ENCODE peak calls at places on chromosomes 2 and 18, in seven cellular contexts. One of them, this sample, is unnamed.

GRCh38 chr2:723761-724160 is 46.6 kb upstream of the TMEM18 start:
- DNase-seq in left ventricle myocardium inferior: no peak
- DNase-seq in right cardiac atrium: no peak
- DNase-seq in PC-9: no peak
- DNase-seq in upper lobe of right lung: no peak
- DNase-seq in tibial artery: no peak
- DNase-seq in GM23338: no peak
- DNase-seq in this sample: no peak

GRCh38 chr18:68772268-68772667 is 25.6 kb upstream of the CCDC102B start:
- DNase-seq in left ventricle myocardium inferior: no peak
- DNase-seq in right cardiac atrium: no peak
- DNase-seq in PC-9: no peak
- DNase-seq in upper lobe of right lung: no peak
- DNase-seq in tibial artery: no peak
- DNase-seq in GM23338: no peak
- DNase-seq in this sample: no peak

GRCh38 chr2:69469784-69470183 is 32.5 kb upstream of the NFU1 start:
- DNase-seq in left ventricle myocardium inferior: no peak
- DNase-seq in right cardiac atrium: no peak
- DNase-seq in PC-9: no peak
- DNase-seq in upper lobe of right lung: no peak
- DNase-seq in tibial artery: no peak
- DNase-seq in GM23338: no peak
- DNase-seq in this sample: no peak

GRCh38 chr2:172734711-172735645 is 667 bp upstream of the RAPGEF4 start:
- DNase-seq in left ventricle myocardium inferior: no peak
- DNase-seq in right cardiac atrium: peak
- DNase-seq in PC-9: no peak
- DNase-seq in upper lobe of right lung: no peak
- DNase-seq in tibial artery: no peak
- DNase-seq in GM23338: peak
- DNase-seq in this sample: no peak

GRCh38 chr2:14994721-14995120 is 362.2 kb downstream of the LRATD1 start:
- DNase-seq in left ventricle myocardium inferior: no peak
- DNase-seq in right cardiac atrium: no peak
- DNase-seq in PC-9: no peak
- DNase-seq in upper lobe of right lung: no peak
- DNase-seq in tibial artery: no peak
- DNase-seq in GM23338: no peak
- DNase-seq in this sample: no peak

GRCh38 chr2:231356474-231356849 is 39.0 kb upstream of the B3GNT7 start:
- DNase-seq in left ventricle myocardium inferior: no peak
- DNase-seq in right cardiac atrium: no peak
- DNase-seq in PC-9: no peak
- DNase-seq in upper lobe of right lung: no peak
- DNase-seq in tibial artery: no peak
- DNase-seq in GM23338: no peak
- DNase-seq in this sample: no peak

GRCh38 chr2:241964133-241964532 is 94.6 kb downstream of the RTP5 start:
- DNase-seq in left ventricle myocardium inferior: no peak
- DNase-seq in right cardiac atrium: no peak
- DNase-seq in PC-9: no peak
- DNase-seq in upper lobe of right lung: no peak
- DNase-seq in tibial artery: peak
- DNase-seq in GM23338: no peak
- DNase-seq in this sample: no peak

GRCh38 chr18:9469700-9470099 is 5.6 kb upstream of the RALBP1 start:
- DNase-seq in left ventricle myocardium inferior: no peak
- DNase-seq in right cardiac atrium: no peak
- DNase-seq in PC-9: no peak
- DNase-seq in upper lobe of right lung: no peak
- DNase-seq in tibial artery: no peak
- DNase-seq in GM23338: no peak
- DNase-seq in this sample: no peak

GRCh38 chr2:119004602-119005001 is 62.6 kb downstream of the MARCO start:
- DNase-seq in left ventricle myocardium inferior: no peak
- DNase-seq in right cardiac atrium: no peak
- DNase-seq in PC-9: no peak
- DNase-seq in upper lobe of right lung: no peak
- DNase-seq in tibial artery: no peak
- DNase-seq in GM23338: no peak
- DNase-seq in this sample: no peak

GRCh38 chr18:61541673-61542072 is 208.4 kb downstream of the CDH20 start:
- DNase-seq in left ventricle myocardium inferior: no peak
- DNase-seq in right cardiac atrium: no peak
- DNase-seq in PC-9: no peak
- DNase-seq in upper lobe of right lung: no peak
- DNase-seq in tibial artery: no peak
- DNase-seq in GM23338: no peak
- DNase-seq in this sample: no peak

GRCh38 chr2:219272351-219272750 is 6.8 kb upstream of the DNAJB2 start:
- DNase-seq in left ventricle myocardium inferior: no peak
- DNase-seq in right cardiac atrium: no peak
- DNase-seq in PC-9: no peak
- DNase-seq in upper lobe of right lung: peak
- DNase-seq in tibial artery: no peak
- DNase-seq in GM23338: no peak
- DNase-seq in this sample: no peak

GRCh38 chr18:48007381-48007780 is 76.9 kb upstream of the SMAD2 start:
- DNase-seq in left ventricle myocardium inferior: no peak
- DNase-seq in right cardiac atrium: no peak
- DNase-seq in PC-9: no peak
- DNase-seq in upper lobe of right lung: no peak
- DNase-seq in tibial artery: peak
- DNase-seq in GM23338: no peak
- DNase-seq in this sample: peak

GRCh38 chr18:48010264-48010663 is 79.8 kb upstream of the SMAD2 start:
- DNase-seq in left ventricle myocardium inferior: no peak
- DNase-seq in right cardiac atrium: no peak
- DNase-seq in PC-9: no peak
- DNase-seq in upper lobe of right lung: no peak
- DNase-seq in tibial artery: peak
- DNase-seq in GM23338: no peak
- DNase-seq in this sample: no peak

GRCh38 chr18:48009116-48009825 is 78.8 kb upstream of the SMAD2 start:
- DNase-seq in left ventricle myocardium inferior: no peak
- DNase-seq in right cardiac atrium: no peak
- DNase-seq in PC-9: no peak
- DNase-seq in upper lobe of right lung: no peak
- DNase-seq in tibial artery: peak
- DNase-seq in GM23338: no peak
- DNase-seq in this sample: no peak

GRCh38 chr18:48006415-48007175 is 76.1 kb upstream of the SMAD2 start:
- DNase-seq in left ventricle myocardium inferior: no peak
- DNase-seq in right cardiac atrium: no peak
- DNase-seq in PC-9: no peak
- DNase-seq in upper lobe of right lung: no peak
- DNase-seq in tibial artery: peak
- DNase-seq in GM23338: no peak
- DNase-seq in this sample: peak

GRCh38 chr18:48007955-48008701 is 77.7 kb upstream of the SMAD2 start:
- DNase-seq in left ventricle myocardium inferior: peak
- DNase-seq in right cardiac atrium: peak
- DNase-seq in PC-9: peak
- DNase-seq in upper lobe of right lung: peak
- DNase-seq in tibial artery: peak
- DNase-seq in GM23338: peak
- DNase-seq in this sample: peak
- H3K4me3 ChIP-seq in left ventricle myocardium inferior: peak
- H3K4me3 ChIP-seq in right cardiac atrium: peak
- H3K4me3 ChIP-seq in PC-9: peak
- H3K4me3 ChIP-seq in upper lobe of right lung: peak
- H3K4me3 ChIP-seq in tibial artery: peak
- H3K4me3 ChIP-seq in GM23338: peak
- H3K4me3 ChIP-seq in this sample: peak

DNA sequence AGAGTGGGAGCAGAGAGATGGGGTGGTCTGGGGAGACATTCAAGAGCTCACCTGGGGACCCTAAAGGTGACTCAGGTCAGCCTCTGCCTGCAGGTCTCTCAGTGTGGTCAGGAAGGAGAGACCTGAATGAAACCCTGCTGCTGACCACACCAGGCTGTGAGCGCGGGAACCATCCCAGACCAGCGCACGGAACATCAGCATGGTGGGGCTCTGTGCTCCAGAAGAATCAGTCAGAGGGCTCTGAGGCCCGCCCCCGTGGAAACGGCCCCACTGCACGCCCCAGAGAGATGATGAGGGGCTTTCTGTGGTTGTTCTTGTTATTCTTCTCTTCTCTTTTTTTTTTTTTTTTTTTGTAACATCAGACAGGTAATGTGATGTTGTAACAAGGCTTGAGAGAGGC is 302.3 kb downstream of the EIPR1 start:
- DNase-seq in left ventricle myocardium inferior: no peak
- DNase-seq in right cardiac atrium: no peak
- DNase-seq in PC-9: no peak
- DNase-seq in upper lobe of right lung: no peak
- DNase-seq in tibial artery: no peak
- DNase-seq in GM23338: no peak
- DNase-seq in this sample: no peak
- H3K4me3 ChIP-seq in left ventricle myocardium inferior: no peak
- H3K4me3 ChIP-seq in right cardiac atrium: no peak
- H3K4me3 ChIP-seq in PC-9: no peak
- H3K4me3 ChIP-seq in upper lobe of right lung: no peak
- H3K4me3 ChIP-seq in tibial artery: no peak
- H3K4me3 ChIP-seq in GM23338: no peak
- H3K4me3 ChIP-seq in this sample: no peak

GRCh38 chr2:80302465-80303005 is 2.0 kb downstream of the LRRTM1 start:
- DNase-seq in left ventricle myocardium inferior: no peak
- DNase-seq in right cardiac atrium: no peak
- DNase-seq in PC-9: no peak
- DNase-seq in upper lobe of right lung: no peak
- DNase-seq in tibial artery: no peak
- DNase-seq in GM23338: peak
- DNase-seq in this sample: no peak
- H3K4me3 ChIP-seq in left ventricle myocardium inferior: peak
- H3K4me3 ChIP-seq in right cardiac atrium: no peak
- H3K4me3 ChIP-seq in PC-9: no peak
- H3K4me3 ChIP-seq in upper lobe of right lung: no peak
- H3K4me3 ChIP-seq in tibial artery: no peak
- H3K4me3 ChIP-seq in GM23338: peak
- H3K4me3 ChIP-seq in this sample: no peak

DNA sequence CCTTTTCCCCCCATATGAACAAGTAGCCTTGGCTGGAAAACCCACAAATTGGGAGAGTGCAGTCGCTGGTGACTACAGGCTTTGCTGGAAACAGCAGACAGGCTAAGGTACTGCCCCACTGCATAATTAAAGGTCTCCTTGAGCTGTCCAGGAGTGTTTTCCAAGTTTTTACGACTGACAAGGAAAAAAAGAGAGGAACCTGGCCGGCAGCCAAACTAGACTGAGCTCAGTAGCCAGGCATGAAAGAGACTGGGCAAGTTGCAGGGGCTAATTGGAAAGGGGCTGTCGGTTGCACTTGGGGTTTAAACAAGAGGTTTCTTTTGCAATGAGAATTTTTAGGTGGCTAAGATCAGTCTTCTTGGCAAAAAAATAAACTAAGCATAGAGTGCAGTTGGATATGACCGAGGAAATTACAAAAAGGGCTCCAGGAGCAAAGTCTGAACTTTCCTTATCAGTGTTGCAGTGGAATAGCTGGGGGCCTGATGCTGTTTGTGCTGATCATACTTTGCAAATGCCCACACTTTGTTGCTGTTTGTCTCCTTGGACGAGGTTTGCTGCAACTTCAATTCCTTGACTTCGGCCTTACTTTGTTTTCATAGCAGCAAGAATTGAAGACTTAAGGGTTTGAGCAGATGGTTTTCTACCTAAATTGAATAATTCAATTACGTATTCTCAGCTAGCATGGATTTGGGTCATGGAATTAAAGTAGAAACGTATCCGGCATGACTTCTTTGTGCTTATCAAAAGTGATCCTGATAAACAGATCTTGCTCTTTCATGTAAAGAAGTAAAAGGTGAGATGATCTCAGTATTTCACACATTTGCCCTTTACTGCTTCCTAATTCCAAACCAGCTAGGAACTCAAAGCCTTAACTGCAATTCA is 2.2 kb downstream of the GULP1 start:
- DNase-seq in left ventricle myocardium inferior: peak
- DNase-seq in right cardiac atrium: peak
- DNase-seq in PC-9: peak
- DNase-seq in upper lobe of right lung: peak
- DNase-seq in tibial artery: peak
- DNase-seq in GM23338: no peak
- DNase-seq in this sample: peak
- H3K4me3 ChIP-seq in left ventricle myocardium inferior: peak
- H3K4me3 ChIP-seq in right cardiac atrium: peak
- H3K4me3 ChIP-seq in PC-9: peak
- H3K4me3 ChIP-seq in upper lobe of right lung: peak
- H3K4me3 ChIP-seq in tibial artery: peak
- H3K4me3 ChIP-seq in GM23338: peak
- H3K4me3 ChIP-seq in this sample: no peak

GRCh38 chr18:77251730-77252050 is 2.0 kb downstream of the GALR1 start:
- DNase-seq in left ventricle myocardium inferior: no peak
- DNase-seq in right cardiac atrium: no peak
- DNase-seq in PC-9: no peak
- DNase-seq in upper lobe of right lung: no peak
- DNase-seq in tibial artery: no peak
- DNase-seq in GM23338: peak
- DNase-seq in this sample: no peak
- H3K4me3 ChIP-seq in left ventricle myocardium inferior: peak
- H3K4me3 ChIP-seq in right cardiac atrium: no peak
- H3K4me3 ChIP-seq in PC-9: no peak
- H3K4me3 ChIP-seq in upper lobe of right lung: no peak
- H3K4me3 ChIP-seq in tibial artery: no peak
- H3K4me3 ChIP-seq in GM23338: peak
- H3K4me3 ChIP-seq in this sample: no peak

DNA sequence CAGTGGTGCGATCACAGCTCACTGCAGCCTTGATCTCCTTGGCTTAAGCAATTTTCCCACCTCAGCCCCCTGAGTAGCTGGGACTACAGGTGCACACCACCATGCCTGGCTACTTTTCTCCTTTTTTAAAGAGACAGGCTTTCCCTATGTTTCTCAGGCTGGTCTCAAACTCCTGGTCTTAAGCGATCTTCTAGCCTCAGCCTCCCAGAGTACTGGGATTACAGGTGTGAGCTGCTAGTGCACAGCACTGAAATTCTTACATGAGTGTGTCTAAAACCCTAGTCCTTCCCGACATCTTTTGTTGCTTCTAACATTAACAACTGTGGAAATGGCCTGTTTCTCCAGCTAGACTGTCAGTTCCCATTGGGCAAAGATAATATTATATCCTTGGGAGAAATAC is 2.9 kb downstream of the UGP2 start:
- DNase-seq in left ventricle myocardium inferior: no peak
- DNase-seq in right cardiac atrium: no peak
- DNase-seq in PC-9: no peak
- DNase-seq in upper lobe of right lung: no peak
- DNase-seq in tibial artery: no peak
- DNase-seq in GM23338: no peak
- DNase-seq in this sample: no peak
- H3K4me3 ChIP-seq in left ventricle myocardium inferior: peak
- H3K4me3 ChIP-seq in right cardiac atrium: peak
- H3K4me3 ChIP-seq in PC-9: no peak
- H3K4me3 ChIP-seq in upper lobe of right lung: no peak
- H3K4me3 ChIP-seq in tibial artery: peak
- H3K4me3 ChIP-seq in GM23338: peak
- H3K4me3 ChIP-seq in this sample: no peak